ENCODE peak calls at places on chromosome 13, in four cellular contexts. X is HCT116, D is omental fat pad, B is K562. G is an unnamed sample.

GRCh38 chr13:72839831-72840426 is 58.0 kb downstream of the PIBF1 start:
- DNase-seq in X (peak), B (peak), D (no peak), G (peak)

GRCh38 chr13:98242403-98242802 is 65.3 kb upstream of the RNF113B start:
- DNase-seq in D (no peak), B (no peak), X (no peak), G (no peak)

GRCh38 chr13:28429685-28430290 is 65.1 kb downstream of the FLT1 start:
- DNase-seq in D (no peak), X (no peak), B (no peak), G (no peak)

GRCh38 chr13:101942038-101942437 is 459.8 kb downstream of the FGF14 start:
- DNase-seq in B (no peak), X (no peak), D (no peak), G (peak)

GRCh38 chr13:93004919-93005318 is 221.7 kb upstream of the GPC6 start:
- DNase-seq in X (no peak), D (no peak), B (no peak), G (no peak)

GRCh38 chr13:40666905-40667621 is 622 bp upstream of the FOXO1 start:
- DNase-seq in D (no peak), B (peak), X (no peak), G (peak)

GRCh38 chr13:65843314-65843731 is 1386.8 kb downstream of the PCDH9 start:
- DNase-seq in X (no peak), D (no peak), B (no peak), G (no peak)

GRCh38 chr13:101424381-101425155 is 8.3 kb upstream of the NALCN start:
- DNase-seq in D (no peak), B (no peak), X (no peak), G (no peak)

GRCh38 chr13:49645451-49645850 is 17.1 kb downstream of the ARL11 start:
- DNase-seq in B (no peak), X (no peak), D (no peak), G (no peak)

GRCh38 chr13:35252536-35253205 is 223.8 kb downstream of the MAB21L1 start:
- DNase-seq in B (no peak), X (no peak), D (no peak), G (peak)

GRCh38 chr13:50170447-50171037 is 155.3 kb downstream of the KCNRG start:
- DNase-seq in D (no peak), X (no peak), B (no peak), G (no peak)

GRCh38 chr13:101397742-101398141 is 18.6 kb downstream of the NALCN start:
- DNase-seq in B (no peak), D (no peak), X (no peak), G (no peak)

GRCh38 chr13:20953245-20953931 is 50.8 kb upstream of the XPO4 start:
- DNase-seq in B (no peak), X (no peak), D (no peak), G (no peak)

GRCh38 chr13:20714563-20715339 is 11.3 kb downstream of the IL17D start:
- DNase-seq in D (no peak), B (no peak), X (no peak), G (no peak)

DNA sequence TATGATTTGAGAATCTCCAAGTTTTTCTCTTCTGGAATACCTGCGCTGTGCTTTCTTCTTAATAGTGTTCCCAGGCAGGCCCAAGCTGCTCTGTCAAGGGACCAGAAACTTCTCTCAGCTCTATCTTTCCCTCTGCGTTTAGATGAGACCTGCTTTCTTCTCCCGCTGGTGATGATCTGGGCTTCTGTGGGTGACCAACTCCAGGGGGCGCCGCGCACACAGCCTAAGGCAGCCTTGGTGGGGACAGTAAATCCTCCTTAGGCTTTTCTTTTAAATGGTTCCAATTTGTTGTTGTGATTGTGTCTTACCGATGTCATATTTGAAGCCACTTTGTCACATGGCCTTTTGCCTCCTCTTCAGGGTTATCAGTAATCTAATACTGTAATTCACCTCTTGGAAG is 439.4 kb upstream of the KLF12 start:
- DNase-seq in D (no peak), X (no peak), B (peak), G (peak)
- TF ChIP-seq CTCF in D (no peak), X (peak), B (peak), G (peak)

GRCh38 chr13:85896516-85897450 is 97.6 kb upstream of the SLITRK6 start:
- DNase-seq in X (no peak), B (no peak), D (no peak), G (no peak)
- TF ChIP-seq CTCF in X (peak), B (no peak), D (no peak), G (no peak)

GRCh38 chr13:113476811-113477210 is 13.7 kb downstream of the DCUN1D2 start:
- DNase-seq in B (no peak), X (no peak), D (no peak), G (no peak)

GRCh38 chr13:113483504-113484287 is 6.8 kb downstream of the DCUN1D2 start:
- DNase-seq in B (no peak), X (no peak), D (no peak), G (no peak)

GRCh38 chr13:113475280-113475679 is 15.2 kb downstream of the DCUN1D2 start:
- DNase-seq in X (no peak), B (no peak), D (no peak), G (no peak)

GRCh38 chr13:113475911-113476310 is 14.6 kb downstream of the DCUN1D2 start:
- DNase-seq in X (no peak), D (no peak), B (no peak), G (no peak)

GRCh38 chr13:113479179-113479578 is 11.3 kb downstream of the DCUN1D2 start:
- DNase-seq in X (no peak), D (no peak), B (no peak), G (no peak)
- TF ChIP-seq CTCF in X (no peak), D (no peak), B (no peak), G (no peak)

DNA sequence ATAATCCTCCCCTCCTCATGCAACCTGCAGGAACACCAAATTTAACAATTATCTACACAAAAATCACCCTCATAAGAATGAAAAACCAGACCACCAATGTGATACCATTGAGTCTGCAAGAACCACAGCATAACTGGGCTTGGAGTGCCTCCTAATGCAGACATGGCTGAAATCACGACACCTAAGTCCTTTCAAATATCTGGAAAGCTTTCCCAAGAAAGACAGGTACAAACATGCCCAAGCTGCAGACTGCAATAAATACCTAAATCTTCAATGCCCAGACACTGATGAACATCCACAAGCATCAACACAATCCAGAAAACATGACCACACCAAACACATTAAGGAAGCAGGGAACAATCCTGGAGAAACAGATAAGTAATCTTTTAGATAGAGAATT is 417.1 kb downstream of the LMO7 start:
- DNase-seq in B (no peak), D (no peak), X (no peak), G (no peak)
- TF ChIP-seq CTCF in B (no peak), D (no peak), X (no peak), G (no peak)

GRCh38 chr13:99610702-99611289 is 109.5 kb downstream of the TM9SF2 start:
- DNase-seq in D (no peak), B (no peak), X (no peak), G (no peak)
- TF ChIP-seq CTCF in D (no peak), B (peak), X (peak), G (no peak)

GRCh38 chr13:52743988-52744387 is 4.4 kb upstream of the CNMD start:
- DNase-seq in D (no peak), X (no peak), B (no peak), G (no peak)
- TF ChIP-seq CTCF in D (no peak), X (peak), B (no peak), G (no peak)